ENCODE peak calls at places on chromosomes 6 and 20, in five cellular contexts. L is cardiac muscle cell, K is GM10248, G is Peyer's patch, M is heart right ventricle. U is an unnamed sample.

GRCh38 chr6:36314221-36315014 is 22.3 kb downstream of the BNIP5 start:
- DNase-seq in L (peak), K (no peak), G (peak), M (no peak), U (no peak)

GRCh38 chr6:42260972-42261371 is 43.3 kb upstream of the MRPS10 start:
- DNase-seq in L (peak), K (peak), G (peak), M (peak), U (no peak)

GRCh38 chr6:129140571-129140970 is 257.6 kb downstream of the LAMA2 start:
- DNase-seq in L (no peak), K (no peak), G (no peak), M (no peak), U (peak)

GRCh38 chr20:41094656-41095055 is 42.7 kb upstream of the PLCG1 start:
- DNase-seq in L (no peak), K (no peak), G (no peak), M (no peak), U (no peak)

GRCh38 chr6:80714513-80714912 is 608.0 kb downstream of the BCKDHB start:
- DNase-seq in L (no peak), K (no peak), G (no peak), M (no peak), U (no peak)

GRCh38 chr6:113585246-113585645 is 271.9 kb upstream of the MARCKS start:
- DNase-seq in L (no peak), K (no peak), G (no peak), M (no peak), U (no peak)

GRCh38 chr6:151317206-151317994 is 74.0 kb downstream of the ZBTB2 start:
- DNase-seq in L (peak), K (no peak), G (no peak), M (no peak), U (no peak)

GRCh38 chr6:28443112-28443773 is at the start of gene ZSCAN23:
- DNase-seq in L (peak), K (peak), G (peak), M (peak), U (peak)

GRCh38 chr6:53336070-53336469 is 12.7 kb downstream of the ELOVL5 start:
- DNase-seq in L (no peak), K (no peak), G (no peak), M (no peak), U (no peak)

GRCh38 chr20:12276011-12276673 is 358.4 kb downstream of the BTBD3 start:
- DNase-seq in L (no peak), K (no peak), G (no peak), M (no peak), U (no peak)

GRCh38 chr6:44235891-44236516 is 10.9 kb upstream of the HSP90AB1 start:
- DNase-seq in L (no peak), K (no peak), G (peak), M (no peak), U (no peak)
- TF ChIP-seq CTCF in L (no peak), K (no peak), G (no peak), M (no peak), U (no peak)

GRCh38 chr6:13539572-13539971 is 34.8 kb upstream of the SIRT5 start:
- DNase-seq in L (no peak), K (no peak), G (no peak), M (no peak), U (no peak)
- TF ChIP-seq CTCF in L (no peak), K (no peak), G (no peak), M (no peak), U (no peak)

DNA sequence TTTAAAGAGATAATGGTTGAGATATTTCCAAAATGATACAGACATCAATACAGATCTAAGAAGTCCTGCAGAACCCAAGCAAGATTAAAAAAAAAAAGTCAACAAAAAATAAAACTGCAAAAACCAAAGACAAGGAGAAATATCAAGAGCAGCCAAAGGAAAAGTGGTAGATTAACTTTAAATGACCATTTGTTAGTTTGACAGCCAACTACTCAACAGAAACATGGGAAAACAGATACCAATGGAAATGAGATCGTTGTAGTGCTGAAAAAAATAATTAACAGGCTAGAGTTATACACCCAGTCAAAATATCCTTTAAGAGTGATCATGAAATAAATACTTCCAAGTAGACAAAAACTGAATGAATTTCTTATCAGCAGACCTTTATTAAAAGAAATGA is 10.5 kb upstream of the APMAP start:
- DNase-seq in L (no peak), K (no peak), G (no peak), M (no peak), U (no peak)
- TF ChIP-seq CTCF in L (no peak), K (no peak), G (no peak), M (no peak), U (no peak)

GRCh38 chr6:157712585-157713295 is 110.3 kb upstream of the SNX9 start:
- DNase-seq in L (no peak), K (no peak), G (no peak), M (no peak), U (peak)

GRCh38 chr6:157715766-157716171 is 107.3 kb upstream of the SNX9 start:
- DNase-seq in L (no peak), K (no peak), G (no peak), M (peak), U (peak)

GRCh38 chr6:157716553-157716952 is 106.5 kb upstream of the SNX9 start:
- DNase-seq in L (no peak), K (no peak), G (no peak), M (no peak), U (no peak)

GRCh38 chr6:157713451-157714152 is 109.4 kb upstream of the SNX9 start:
- DNase-seq in L (peak), K (no peak), G (no peak), M (no peak), U (no peak)

DNA sequence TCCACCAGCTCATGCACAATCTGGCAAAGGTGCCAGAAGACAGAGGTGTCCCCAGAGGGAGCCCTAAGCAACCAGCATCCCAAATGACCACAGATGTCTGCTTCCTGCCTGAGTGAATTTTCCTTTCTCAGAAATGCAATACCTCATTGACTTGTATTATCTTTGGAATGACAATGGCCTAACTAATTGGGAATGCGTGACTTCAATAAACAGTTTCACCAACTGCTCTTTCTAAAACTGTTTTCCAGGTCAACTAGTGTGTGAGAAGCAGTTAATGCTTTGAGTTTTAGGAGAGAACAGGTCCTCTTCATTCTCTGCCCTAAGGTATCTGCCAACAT is 108.9 kb upstream of the SNX9 start:
- DNase-seq in L (peak), K (no peak), G (no peak), M (no peak), U (no peak)
- TF ChIP-seq CTCF in L (no peak), K (no peak), G (no peak), M (no peak), U (no peak)

U was measured in lower leg skin.